ENCODE peak calls at places on chromosome 18, in six cellular contexts. O is NCI-H1092 treated with DMSO at 0.1 percent for 48 hours, T is activated gamma-delta T cell treated with Interleukin-2 at 50 U/mL for 16 hours, C is sigmoid colon, Y is midbrain, X is pulmonary artery endothelial cell. V is an unnamed sample.

GRCh38 chr18:36461551-36461987 is 164.1 kb downstream of the FHOD3 start:
- DNase-seq in O (no peak), T (no peak), C (no peak), Y (no peak), X (no peak), V (no peak)

GRCh38 chr18:69752737-69753380 is 194.8 kb downstream of the CD226 start:
- DNase-seq in O (no peak), T (no peak), C (no peak), Y (no peak), X (no peak), V (no peak)

GRCh38 chr18:50075772-50076171 is 119.2 kb downstream of the MYO5B start:
- DNase-seq in O (no peak), T (no peak), C (no peak), Y (no peak), X (no peak), V (no peak)

GRCh38 chr18:49618741-49619392 is 57.0 kb downstream of the LIPG start:
- DNase-seq in O (no peak), T (no peak), C (no peak), Y (no peak), X (peak), V (no peak)

GRCh38 chr18:24917767-24918166 is 434.2 kb downstream of the ZNF521 start:
- DNase-seq in O (no peak), T (no peak), C (no peak), Y (no peak), X (no peak), V (no peak)

GRCh38 chr18:62420513-62421209 is 95.6 kb downstream of the TNFRSF11A start:
- DNase-seq in O (no peak), T (peak), C (no peak), Y (no peak), X (peak), V (no peak)

GRCh38 chr18:58682429-58683069 is 11.3 kb downstream of the MALT1 start:
- DNase-seq in O (no peak), T (no peak), C (no peak), Y (no peak), X (peak), V (peak)

GRCh38 chr18:23888880-23889279 is 125.7 kb upstream of the TTC39C start:
- DNase-seq in O (no peak), T (no peak), C (no peak), Y (no peak), X (no peak), V (no peak)

GRCh38 chr18:31100598-31101147 is 1.5 kb downstream of the DSC2 start:
- DNase-seq in O (no peak), T (no peak), C (no peak), Y (no peak), X (no peak), V (peak)

GRCh38 chr18:39205565-39205964 is 1640.0 kb upstream of the CELF4 start:
- DNase-seq in O (no peak), T (no peak), C (no peak), Y (no peak), X (no peak), V (no peak)

GRCh38 chr18:26777316-26778053 is 88.0 kb downstream of the AQP4 start:
- DNase-seq in O (no peak), T (no peak), C (no peak), Y (no peak), X (no peak), V (peak)

GRCh38 chr18:41938445-41938844 is 16.6 kb upstream of the PIK3C3 start:
- DNase-seq in O (no peak), T (no peak), C (no peak), Y (no peak), X (no peak), V (no peak)

GRCh38 chr18:78758496-78758895 is 221.1 kb upstream of the SALL3 start:
- DNase-seq in O (no peak), T (no peak), C (no peak), Y (no peak), X (no peak), V (no peak)

GRCh38 chr18:63210531-63210930 is 109.0 kb downstream of the BCL2 start:
- DNase-seq in O (no peak), T (no peak), C (no peak), Y (no peak), X (no peak), V (no peak)

GRCh38 chr18:26621161-26622026 is 73.0 kb upstream of the KCTD1 start:
- DNase-seq in O (no peak), T (no peak), C (no peak), Y (peak), X (no peak), V (peak)

GRCh38 chr18:58856881-58857280 is 7.8 kb upstream of the ZNF532 start:
- DNase-seq in O (no peak), T (no peak), C (peak), Y (no peak), X (no peak), V (no peak)

GRCh38 chr18:30713299-30713698 is 329.2 kb downstream of the DSC3 start:
- DNase-seq in O (no peak), T (no peak), C (no peak), Y (no peak), X (no peak), V (no peak)

GRCh38 chr18:66616523-66616983 is 12.7 kb upstream of the CDH19 start:
- DNase-seq in O (peak), T (no peak), C (no peak), Y (peak), X (no peak), V (peak)

GRCh38 chr18:3269900-3270299 is 8.0 kb downstream of the MYL12B start:
- DNase-seq in O (no peak), T (no peak), C (no peak), Y (no peak), X (no peak), V (no peak)

GRCh38 chr18:47519277-47519676 is 267.8 kb upstream of the SKOR2 start:
- DNase-seq in O (no peak), T (no peak), C (no peak), Y (no peak), X (no peak), V (no peak)

GRCh38 chr18:24388975-24389374 is 8.6 kb downstream of the OSBPL1A start:
- DNase-seq in O (no peak), T (no peak), C (no peak), Y (no peak), X (no peak), V (no peak)

GRCh38 chr18:26516964-26517363 is 31.4 kb downstream of the KCTD1 start:
- DNase-seq in O (no peak), T (no peak), C (no peak), Y (no peak), X (no peak), V (no peak)

GRCh38 chr18:12639990-12640880 is 17.7 kb downstream of the SPIRE1 start:
- DNase-seq in O (no peak), T (no peak), C (no peak), Y (no peak), X (peak), V (no peak)

GRCh38 chr18:51135361-51135760 is 62.1 kb downstream of the MEX3C start:
- DNase-seq in O (no peak), T (no peak), C (no peak), Y (no peak), X (no peak), V (no peak)

GRCh38 chr18:63788447-63789096 is 13.4 kb downstream of the SERPINB7 start:
- DNase-seq in O (no peak), T (peak), C (no peak), Y (no peak), X (peak), V (no peak)

GRCh38 chr18:21164746-21165145 is 53.1 kb upstream of the ROCK1 start:
- DNase-seq in O (no peak), T (no peak), C (no peak), Y (no peak), X (no peak), V (no peak)

GRCh38 chr18:79662051-79662450 is 17.6 kb upstream of the CTDP1 start:
- DNase-seq in O (no peak), T (no peak), C (no peak), Y (peak), X (no peak), V (no peak)

GRCh38 chr18:22194151-22194598 is 24.8 kb downstream of the GATA6 start:
- DNase-seq in O (no peak), T (no peak), C (no peak), Y (no peak), X (no peak), V (no peak)

GRCh38 chr18:499351-500229 is 911 bp downstream of the COLEC12 start:
- DNase-seq in O (no peak), T (no peak), C (peak), Y (no peak), X (no peak), V (peak)

GRCh38 chr18:42245137-42245536 is 290.1 kb downstream of the PIK3C3 start:
- DNase-seq in O (no peak), T (no peak), C (no peak), Y (no peak), X (no peak), V (no peak)

GRCh38 chr18:23196119-23197004 is 61.1 kb downstream of the CABLES1 start:
- DNase-seq in O (no peak), T (no peak), C (no peak), Y (no peak), X (no peak), V (no peak)

GRCh38 chr18:55401638-55402191 is 186.3 kb downstream of the TCF4 start:
- DNase-seq in O (no peak), T (no peak), C (peak), Y (no peak), X (peak), V (no peak)